ENCODE peak calls at places on chromosomes 3 and 15, in six cellular contexts. B is H9, U is H1, D is IMR-90, T is mesenchymal stem cell, F is trophoblast cell. Y is an unnamed sample.

GRCh38 chr15:96355561-96356129 is 25.1 kb downstream of the NR2F2 start:
- DNase-seq in F (no peak), T (peak; percentile 5), B (no peak), U (no peak), D (no peak), Y (no peak)

GRCh38 chr3:30644615-30645014 is 38.2 kb downstream of the TGFBR2 start:
- DNase-seq in B (no peak), T (peak; percentile 58), U (no peak), D (peak; percentile 79), F (no peak), Y (no peak)

GRCh38 chr3:119636194-119636593 is 24.2 kb downstream of the POPDC2 start:
- DNase-seq in B (no peak), U (no peak), T (peak; percentile 46), F (no peak), D (peak; percentile 13), Y (no peak)

GRCh38 chr3:142976621-142977398 is 13.3 kb upstream of the PAQR9 start:
- DNase-seq in B (peak; percentile 45), F (peak; percentile 65), U (no peak), D (peak; percentile 96), T (peak; percentile 89), Y (no peak)

GRCh38 chr15:99931703-99932603 is 198.7 kb upstream of the LYSMD4 start:
- DNase-seq in F (no peak), D (no peak), T (no peak), B (no peak), U (no peak), Y (no peak)

GRCh38 chr3:48268381-48268935 is 27.6 kb downstream of the ZNF589 start:
- DNase-seq in T (no peak), B (no peak), D (no peak), U (no peak), F (no peak), Y (no peak)

GRCh38 chr15:95162967-95163531 is 931.7 kb downstream of the MCTP2 start:
- DNase-seq in T (peak; percentile 70), D (peak; percentile 91), B (no peak), F (no peak), U (no peak), Y (no peak)

GRCh38 chr3:123627673-123628670 is 43.1 kb upstream of the HACD2 start:
- DNase-seq in B (no peak), T (no peak), D (no peak), U (no peak), F (no peak), Y (no peak)

GRCh38 chr15:26983822-26984221 is 12.8 kb downstream of the GABRG3 start:
- DNase-seq in B (peak; percentile 41), D (no peak), T (no peak), F (no peak), U (no peak), Y (no peak)

GRCh38 chr15:35519536-35520149 is 26.3 kb downstream of the DPH6 start:
- DNase-seq in D (peak; percentile 64), T (peak; percentile 74), B (no peak), U (no peak), F (peak; percentile 0), Y (peak; percentile 41)

GRCh38 chr3:49901351-49902339 is 2.0 kb downstream of the MST1R start:
- DNase-seq in D (peak; percentile 23), U (no peak), F (no peak), B (no peak), T (peak; percentile 26), Y (no peak)

GRCh38 chr3:99751649-99752048 is 66.0 kb upstream of the CMSS1 start:
- DNase-seq in T (peak; percentile 66), D (peak; percentile 89), U (no peak), B (no peak), F (no peak), Y (no peak)

GRCh38 chr3:101850327-101851048 is 1.2 kb downstream of the NFKBIZ start:
- DNase-seq in B (no peak), D (peak; percentile 81), F (no peak), T (peak; percentile 77), U (no peak), Y (no peak)

GRCh38 chr3:31634485-31634884 is 101.8 kb downstream of the STT3B start:
- DNase-seq in D (peak; percentile 70), F (peak; percentile 7), B (no peak), U (no peak), T (no peak), Y (no peak)

GRCh38 chr3:56491566-56491965 is 23.3 kb upstream of the ERC2 start:
- DNase-seq in D (no peak), T (no peak), B (no peak), U (no peak), F (no peak), Y (no peak)

GRCh38 chr3:9217784-9218513 is 31.5 kb downstream of the SRGAP3 start:
- DNase-seq in B (no peak), D (no peak), U (no peak), F (no peak), T (no peak), Y (no peak)

GRCh38 chr3:138184994-138185393 is 2.1 kb upstream of the ARMC8 start:
- DNase-seq in B (no peak), D (peak; percentile 13), U (no peak), T (peak; percentile 35), F (no peak), Y (no peak)

GRCh38 chr3:29922990-29923746 is 642.3 kb downstream of the RBMS3 start:
- DNase-seq in B (no peak), U (peak; percentile 1), T (peak; percentile 93), D (peak; percentile 95), F (no peak), Y (no peak)

GRCh38 chr3:174321549-174321948 is 537.6 kb upstream of the NAALADL2 start:
- DNase-seq in B (no peak), T (no peak), D (no peak), U (no peak), F (no peak), Y (no peak)

GRCh38 chr3:167918686-167919085 is 177.0 kb downstream of the GOLIM4 start:
- DNase-seq in B (no peak), F (no peak), D (no peak), U (no peak), T (no peak), Y (no peak)

GRCh38 chr3:98897701-98898100 is 3.8 kb downstream of the DCBLD2 start:
- DNase-seq in D (no peak), T (no peak), U (no peak), F (no peak), B (no peak), Y (no peak)

GRCh38 chr3:177574232-177574856 is 377.1 kb upstream of the TBL1XR1 start:
- DNase-seq in D (peak; percentile 81), F (no peak), U (no peak), B (peak; percentile 55), T (peak; percentile 58), Y (peak; percentile 54)

GRCh38 chr15:58147151-58147550 is 9.0 kb downstream of the AQP9 start:
- DNase-seq in T (no peak), F (peak; percentile 69), B (no peak), U (no peak), D (no peak), Y (no peak)

GRCh38 chr15:59236394-59236793 is 29.8 kb downstream of the LDHAL6B start:
- DNase-seq in F (no peak), D (no peak), T (no peak), U (no peak), B (no peak), Y (no peak)

GRCh38 chr3:140388525-140388924 is 289.3 kb upstream of the TRIM42 start:
- DNase-seq in D (no peak), U (no peak), T (no peak), B (no peak), F (no peak), Y (no peak)

GRCh38 chr3:113231827-113232253 is 20.5 kb downstream of the BOC start:
- DNase-seq in T (peak; percentile 78), D (peak; percentile 89), B (peak; percentile 47), U (no peak), F (peak; percentile 11), Y (no peak)

GRCh38 chr3:380801-381200 is 184.2 kb downstream of the CHL1 start:
- DNase-seq in D (no peak), B (no peak), T (no peak), U (no peak), F (no peak), Y (no peak)

GRCh38 chr15:94229591-94230365 is 1.6 kb upstream of the MCTP2 start:
- DNase-seq in D (no peak), F (peak; percentile 67), B (no peak), T (peak; percentile 57), U (no peak), Y (no peak)

GRCh38 chr15:101118615-101119014 is 133.2 kb downstream of the CHSY1 start:
- DNase-seq in U (no peak), D (no peak), F (no peak), B (peak; percentile 70), T (no peak), Y (no peak)

GRCh38 chr15:45642203-45642932 is 7.5 kb downstream of the SQOR start:
- DNase-seq in B (no peak), D (peak; percentile 89), F (no peak), U (no peak), T (peak; percentile 27), Y (no peak)

DNA sequence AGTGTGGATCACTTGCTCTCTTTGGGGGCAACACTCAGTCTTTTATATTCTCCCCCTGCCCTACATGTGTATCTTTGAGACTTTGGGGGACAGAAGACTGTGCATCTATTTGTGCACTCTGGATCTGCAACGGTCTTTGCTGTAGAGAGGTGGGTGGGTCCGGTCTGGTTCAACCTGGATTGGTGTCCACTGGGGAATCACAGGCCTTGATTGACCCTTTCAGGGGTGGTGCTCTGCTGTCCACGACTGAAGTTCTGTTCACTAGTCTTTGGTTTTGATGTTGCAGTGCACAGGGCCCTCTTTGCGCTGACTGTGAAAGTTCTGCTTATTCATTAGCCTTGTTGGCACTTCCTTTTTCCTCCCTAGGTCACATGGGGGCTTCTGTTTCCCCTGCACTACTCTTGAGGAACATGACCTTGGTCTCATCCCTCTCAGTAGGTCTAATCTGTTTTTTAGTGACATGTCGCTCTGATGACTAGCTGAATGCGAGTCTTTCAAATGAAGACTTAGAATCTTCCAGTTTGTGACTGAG is 284.2 kb downstream of the SV2B start:
- DNase-seq in B (no peak), T (no peak), F (no peak), U (no peak), D (no peak), Y (no peak)
- H2BK5ac ChIP-seq in B (no peak overlapping the region), T (no peak overlapping the region), F (no peak overlapping the region), U (no peak overlapping the region), D (no peak overlapping the region), Y (no peak overlapping the region)

DNA sequence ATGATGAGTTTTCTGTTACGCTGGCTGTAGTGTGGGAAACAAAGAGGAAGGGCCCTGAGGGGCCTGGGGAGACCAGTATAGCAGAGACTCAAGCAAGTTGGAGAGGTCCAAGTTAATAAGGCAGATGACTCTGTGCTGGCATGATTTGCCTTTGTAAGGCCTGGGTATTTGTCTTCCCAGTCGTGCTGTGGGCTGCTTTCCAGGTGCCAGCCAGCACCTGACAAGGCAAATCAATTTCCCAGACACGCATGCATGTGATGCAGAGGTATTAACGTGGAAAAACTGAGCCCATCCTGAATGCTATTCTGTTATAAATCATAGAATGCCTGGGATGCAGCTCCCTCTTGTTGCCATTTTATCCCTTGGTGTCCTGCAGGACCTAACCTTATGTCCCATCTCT is 175.6 kb downstream of the MFSD1 start:
- DNase-seq in D (no peak), F (no peak), T (no peak), U (no peak), B (no peak), Y (no peak)
- H3K14ac ChIP-seq in D (no peak overlapping the region), F (no peak overlapping the region), T (no peak overlapping the region), U (no peak overlapping the region), B (no peak overlapping the region), Y (no peak overlapping the region)

GRCh38 chr15:25439456-25439836 is 622 bp upstream of the UBE3A start:
- DNase-seq in T (no peak), D (peak; percentile 10), B (no peak), F (no peak), U (no peak), Y (peak; percentile 2)
- H3K4ac ChIP-seq in T (peak overlapping the region; percentile 66), D (peak overlapping the region; percentile 64), B (peak overlapping the region; percentile 72), F (peak overlapping the region; percentile 34), U (no peak overlapping the region), Y (no peak overlapping the region)

GRCh38 chr3:58414538-58415197 is 19.0 kb downstream of the PDHB start:
- DNase-seq in T (peak; percentile 71), D (peak; percentile 67), U (no peak), B (no peak), F (peak; percentile 29), Y (peak; percentile 33)
- H2BK5ac ChIP-seq in T (no peak overlapping the region), D (no peak overlapping the region), U (no peak overlapping the region), B (no peak overlapping the region), F (no peak overlapping the region), Y (no peak overlapping the region)